ENCODE peak calls at places on chromosome 1, in ten cellular contexts. X is ovary; L is AG04450; A is adrenal gland; Q is heart right ventricle; W is tibial artery; M is aorta; Y is right lobe of liver; F is effector memory CD4-positive, alpha-beta T cell; V is heart left ventricle. B is an unnamed sample.

GRCh38 chr1:237205400-237206064 is 163.5 kb downstream of the RYR2 start:
- DNase-seq in X (peak), L (no peak), A (no peak), Q (peak), W (no peak), M (peak), Y (no peak), F (no peak), V (peak), B (no peak)

GRCh38 chr1:119488216-119488615 is 18.8 kb upstream of the HSD3B1 start:
- DNase-seq in X (no peak), L (no peak), A (no peak), Q (no peak), W (no peak), M (no peak), Y (no peak), F (no peak), V (no peak), B (no peak)

GRCh38 chr1:234727018-234727757 is 117.2 kb upstream of the IRF2BP2 start:
- DNase-seq in X (no peak), L (no peak), A (no peak), Q (no peak), W (no peak), M (no peak), Y (no peak), F (no peak), V (no peak), B (no peak)

GRCh38 chr1:243834130-243834529 is 15.9 kb downstream of the AKT3 start:
- DNase-seq in X (no peak), L (no peak), A (no peak), Q (no peak), W (no peak), M (no peak), Y (no peak), F (no peak), V (no peak), B (no peak)

GRCh38 chr1:64686828-64687724 is 57.8 kb upstream of the RAVER2 start:
- DNase-seq in X (no peak), L (peak), A (peak), Q (no peak), W (no peak), M (no peak), Y (no peak), F (no peak), V (no peak), B (no peak)

GRCh38 chr1:183841950-183842816 is 37.3 kb downstream of the RGL1 start:
- DNase-seq in X (no peak), L (peak), A (peak), Q (no peak), W (no peak), M (no peak), Y (no peak), F (no peak), V (peak), B (peak)

GRCh38 chr1:248821101-248821500 is 4.6 kb downstream of the SH3BP5L start:
- DNase-seq in X (no peak), L (no peak), A (peak), Q (no peak), W (peak), M (peak), Y (peak), F (no peak), V (no peak), B (peak)

GRCh38 chr1:158007180-158007579 is 13.7 kb downstream of the KIRREL1 start:
- DNase-seq in X (no peak), L (no peak), A (no peak), Q (no peak), W (no peak), M (no peak), Y (no peak), F (no peak), V (no peak), B (no peak)

GRCh38 chr1:201676061-201676644 is 137.2 kb downstream of the NAV1 start:
- DNase-seq in X (no peak), L (no peak), A (peak), Q (peak), W (no peak), M (no peak), Y (no peak), F (no peak), V (no peak), B (no peak)

GRCh38 chr1:36203027-36203553 is 21.2 kb upstream of the THRAP3 start:
- DNase-seq in X (no peak), L (no peak), A (no peak), Q (no peak), W (no peak), M (no peak), Y (no peak), F (no peak), V (no peak), B (no peak)

GRCh38 chr1:232553050-232553754 is 76.7 kb downstream of the SIPA1L2 start:
- DNase-seq in X (peak), L (no peak), A (peak), Q (peak), W (no peak), M (no peak), Y (peak), F (no peak), V (peak), B (no peak)

GRCh38 chr1:225446298-225446941 is 18.6 kb upstream of the LBR start:
- DNase-seq in X (no peak), L (no peak), A (no peak), Q (no peak), W (peak), M (no peak), Y (no peak), F (no peak), V (no peak), B (no peak)

GRCh38 chr1:108747128-108747827 is 804 bp downstream of the STXBP3 start:
- DNase-seq in X (peak), L (peak), A (peak), Q (peak), W (peak), M (peak), Y (peak), F (peak), V (peak), B (peak)

GRCh38 chr1:71461416-71461815 is 380.6 kb upstream of the ZRANB2 start:
- DNase-seq in X (no peak), L (no peak), A (no peak), Q (no peak), W (no peak), M (no peak), Y (no peak), F (no peak), V (no peak), B (no peak)

GRCh38 chr1:172117800-172118199 is 276.5 kb downstream of the DNM3 start:
- DNase-seq in X (no peak), L (no peak), A (no peak), Q (no peak), W (no peak), M (no peak), Y (no peak), F (no peak), V (no peak), B (no peak)

GRCh38 chr1:93666613-93667384 is 14.8 kb downstream of the BCAR3 start:
- DNase-seq in X (no peak), L (no peak), A (peak), Q (no peak), W (no peak), M (no peak), Y (no peak), F (no peak), V (peak), B (no peak)

GRCh38 chr1:93669369-93669768 is 12.3 kb downstream of the BCAR3 start:
- DNase-seq in X (no peak), L (no peak), A (no peak), Q (no peak), W (no peak), M (no peak), Y (no peak), F (no peak), V (no peak), B (no peak)

GRCh38 chr1:93668951-93669350 is 12.7 kb downstream of the BCAR3 start:
- DNase-seq in X (no peak), L (no peak), A (no peak), Q (no peak), W (no peak), M (no peak), Y (no peak), F (no peak), V (no peak), B (no peak)

GRCh38 chr1:93668121-93668520 is 13.5 kb downstream of the BCAR3 start:
- DNase-seq in X (no peak), L (no peak), A (no peak), Q (no peak), W (no peak), M (no peak), Y (no peak), F (no peak), V (no peak), B (no peak)

GRCh38 chr1:93667642-93668041 is 14.0 kb downstream of the BCAR3 start:
- DNase-seq in X (no peak), L (no peak), A (no peak), Q (no peak), W (no peak), M (no peak), Y (no peak), F (no peak), V (no peak), B (no peak)
- H3K27ac ChIP-seq in X (no peak), L (no peak), A (peak), Q (no peak), W (no peak), M (no peak), Y (no peak), F (no peak), V (no peak), B (no peak)

DNA sequence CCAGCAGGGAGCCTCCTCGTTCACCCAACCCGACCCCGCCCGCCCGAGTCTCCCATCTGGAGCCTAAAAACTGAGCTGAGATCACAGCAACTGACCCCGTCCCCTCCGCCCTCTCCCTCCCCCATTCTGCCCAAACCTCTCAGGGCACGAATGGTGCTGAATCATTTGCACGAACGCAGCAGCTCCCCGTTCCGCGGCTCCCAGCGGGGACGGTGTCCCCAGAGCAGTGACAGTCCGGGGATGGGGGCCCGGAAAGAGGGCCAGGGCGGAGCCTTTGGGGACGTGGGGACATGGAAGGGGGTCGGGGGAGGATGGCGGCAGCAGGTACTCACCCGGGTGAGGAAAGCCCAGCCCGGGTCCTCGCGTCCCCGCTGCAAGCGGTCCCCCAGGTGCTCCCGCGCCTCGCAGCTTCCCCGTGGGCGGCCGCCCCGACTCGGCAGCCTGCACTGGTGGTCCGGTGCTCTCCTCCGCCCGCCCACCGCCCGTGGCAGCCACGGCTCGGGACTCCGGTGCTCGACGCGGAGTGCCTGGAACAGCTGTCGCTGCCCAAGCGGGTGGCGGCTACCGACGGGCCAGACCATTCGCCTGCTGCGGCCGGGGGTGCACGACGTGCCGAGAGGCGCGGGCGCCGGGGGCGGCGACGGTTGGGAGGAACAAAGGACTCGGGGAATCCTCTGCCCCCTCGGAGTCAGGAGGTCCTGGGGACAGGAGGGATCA is at the start of gene TTLL7:
- DNase-seq in X (peak), L (no peak), A (peak), Q (peak), W (peak), M (peak), Y (peak), F (peak), V (peak), B (peak)
- H3K4me3 ChIP-seq in X (peak), L (peak), A (no peak), Q (peak), W (peak), M (peak), Y (peak), F (peak), V (peak), B (peak)

GRCh38 chr1:94591791-94592565 is 50.4 kb upstream of the F3 start:
- DNase-seq in X (no peak), L (no peak), A (no peak), Q (no peak), W (no peak), M (no peak), Y (no peak), F (no peak), V (no peak), B (no peak)
- H3K27ac ChIP-seq in X (no peak), L (no peak), A (peak), Q (no peak), W (no peak), M (no peak), Y (no peak), F (no peak), V (no peak), B (no peak)

DNA sequence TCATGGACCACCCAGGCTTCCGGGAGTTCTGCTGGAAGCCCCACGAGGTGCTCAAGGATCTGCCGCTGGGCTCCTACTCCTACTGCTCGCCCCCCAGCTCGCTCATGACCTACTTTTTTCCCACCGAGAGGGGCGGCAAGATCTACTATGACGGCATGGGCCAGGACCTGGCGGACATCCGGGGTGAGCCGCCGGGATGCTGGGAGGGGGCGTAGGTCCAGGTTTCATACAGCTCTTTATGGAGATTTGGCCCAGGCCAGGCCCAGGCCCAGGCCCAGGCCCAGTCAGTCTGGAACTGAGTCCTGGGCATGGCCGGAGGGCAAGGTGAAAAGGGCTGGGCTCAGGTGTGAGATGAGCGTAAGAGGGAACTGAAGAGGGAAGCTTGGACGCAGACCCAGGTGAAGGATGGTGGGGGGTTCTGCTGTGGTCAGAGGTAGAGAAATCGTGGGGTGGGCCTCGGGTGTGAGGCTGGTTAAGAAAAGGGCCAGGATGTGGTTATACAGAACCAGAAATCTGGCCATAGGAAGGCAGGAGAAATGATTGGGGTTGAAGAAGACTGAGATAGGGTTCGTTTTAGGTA is 23.0 kb downstream of the DISP3 start:
- DNase-seq in X (no peak), L (no peak), A (no peak), Q (no peak), W (peak), M (no peak), Y (no peak), F (no peak), V (no peak), B (no peak)
- H3K4me3 ChIP-seq in X (no peak), L (no peak), A (no peak), Q (no peak), W (no peak), M (no peak), Y (no peak), F (no peak), V (no peak), B (no peak)

GRCh38 chr1:113901171-113901570 is 3.4 kb downstream of the AP4B1 start:
- DNase-seq in X (no peak), L (no peak), A (no peak), Q (no peak), W (no peak), M (no peak), Y (no peak), F (no peak), V (no peak), B (no peak)

GRCh38 chr1:113905435-113905861 is 322 bp downstream of the DCLRE1B start:
- DNase-seq in X (no peak), L (no peak), A (no peak), Q (no peak), W (no peak), M (peak), Y (peak), F (no peak), V (no peak), B (no peak)

GRCh38 chr1:113904292-113904673 is 316 bp downstream of the AP4B1 start:
- DNase-seq in X (no peak), L (no peak), A (no peak), Q (no peak), W (no peak), M (no peak), Y (no peak), F (no peak), V (no peak), B (no peak)

GRCh38 chr1:113904674-113905434 is at the start of the genes AP4B1 and DCLRE1B:
- DNase-seq in X (peak), L (peak), A (peak), Q (peak), W (peak), M (peak), Y (peak), F (peak), V (peak), B (peak)

GRCh38 chr1:113903496-113904291 is 905 bp downstream of the AP4B1 start:
- DNase-seq in X (no peak), L (no peak), A (no peak), Q (no peak), W (no peak), M (no peak), Y (no peak), F (no peak), V (no peak), B (no peak)
- H3K27ac ChIP-seq in X (peak), L (no peak), A (peak), Q (peak), W (peak), M (peak), Y (peak), F (peak), V (peak), B (peak)

GRCh38 chr1:186178426-186179043 is 196.5 kb downstream of the TPR start:
- DNase-seq in X (no peak), L (no peak), A (no peak), Q (no peak), W (no peak), M (no peak), Y (no peak), F (no peak), V (no peak), B (no peak)

GRCh38 chr1:186187601-186188000 is 187.5 kb downstream of the TPR start:
- DNase-seq in X (no peak), L (no peak), A (no peak), Q (no peak), W (no peak), M (no peak), Y (no peak), F (no peak), V (no peak), B (no peak)

GRCh38 chr1:186188004-186188539 is 187.0 kb downstream of the TPR start:
- DNase-seq in X (no peak), L (peak), A (no peak), Q (no peak), W (no peak), M (no peak), Y (no peak), F (no peak), V (no peak), B (peak)

GRCh38 chr1:186183970-186184628 is 191.0 kb downstream of the TPR start:
- DNase-seq in X (no peak), L (no peak), A (no peak), Q (no peak), W (no peak), M (no peak), Y (no peak), F (no peak), V (no peak), B (peak)

DNA sequence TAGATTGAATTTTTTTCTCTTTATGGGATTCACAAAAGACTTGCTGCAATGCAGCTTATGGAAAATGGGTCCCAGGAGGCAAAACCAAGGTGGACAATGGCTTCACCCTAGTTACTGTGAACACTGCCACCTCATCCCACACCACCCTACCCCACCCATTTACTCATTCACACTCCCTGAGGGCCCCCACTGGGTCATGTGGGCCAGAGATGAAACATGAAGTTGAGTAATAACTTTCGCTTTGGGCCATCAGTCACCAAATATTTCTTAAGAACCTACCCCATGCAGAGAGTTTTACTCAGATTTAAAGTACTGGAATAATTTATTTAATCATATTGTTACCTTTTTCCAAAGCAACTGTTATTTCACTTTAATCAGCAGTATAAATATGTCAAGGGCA is 191.8 kb downstream of the TPR start:
- DNase-seq in X (no peak), L (no peak), A (no peak), Q (no peak), W (peak), M (no peak), Y (no peak), F (no peak), V (peak), B (no peak)
- H3K4me3 ChIP-seq in X (no peak), L (no peak), A (no peak), Q (no peak), W (no peak), M (no peak), Y (no peak), F (no peak), V (no peak), B (no peak)